ENCODE peak calls at places on chromosomes 11 and 22, in four cellular contexts. C, P, O and K are unnamed samples.

GRCh38 chr11:63985812-63986155 is 454 bp upstream of the OTUB1 start:
- DNase-seq in O (no peak), C (no peak), P (peak), K (peak)

GRCh38 chr11:122213111-122213510 is 97.1 kb upstream of the BLID start:
- DNase-seq in O (no peak), C (no peak), P (no peak), K (no peak)

GRCh38 chr11:58395581-58395980 is 11.1 kb downstream of the OR5B3 start:
- DNase-seq in P (no peak), O (no peak), C (no peak), K (no peak)

GRCh38 chr22:46515208-46516111 is 22.0 kb downstream of the CELSR1 start:
- DNase-seq in P (no peak), C (no peak), O (no peak), K (no peak)

GRCh38 chr22:40429481-40429880 is 59.1 kb downstream of the SGSM3 start:
- DNase-seq in P (no peak), C (no peak), O (no peak), K (no peak)

GRCh38 chr11:123429336-123429735 is 733 bp upstream of the GRAMD1B start:
- DNase-seq in O (no peak), P (no peak), C (no peak), K (no peak)

GRCh38 chr11:73240190-73240781 is 22.2 kb downstream of the P2RY2 start:
- DNase-seq in P (peak), O (no peak), C (no peak), K (peak)

GRCh38 chr11:34356918-34357645 is 728 bp downstream of the ABTB2 start:
- DNase-seq in C (no peak), P (peak), O (peak), K (peak)

GRCh38 chr11:46519351-46519750 is 74.5 kb downstream of the AMBRA1 start:
- DNase-seq in O (no peak), C (no peak), P (no peak), K (no peak)

GRCh38 chr11:129930743-129931142 is 35.4 kb upstream of the NFRKB start:
- DNase-seq in P (no peak), C (no peak), O (no peak), K (peak)

GRCh38 chr22:45703758-45704157 is 32.1 kb downstream of the ATXN10 start:
- DNase-seq in P (no peak), O (no peak), C (no peak), K (no peak)

GRCh38 chr22:44680481-44680894 is 21.5 kb upstream of the PRR5 start:
- DNase-seq in O (no peak), C (no peak), P (no peak), K (no peak)

GRCh38 chr11:41997860-41998259 is 538.4 kb upstream of the LRRC4C start:
- DNase-seq in P (no peak), C (no peak), O (no peak), K (no peak)

GRCh38 chr22:31337178-31337577 is 9.0 kb downstream of the PATZ1 start:
- DNase-seq in O (no peak), P (no peak), C (no peak), K (no peak)

GRCh38 chr11:126890561-126890960 is 110.0 kb downstream of the KIRREL3 start:
- DNase-seq in C (no peak), O (no peak), P (no peak), K (peak)

GRCh38 chr11:70034740-70035365 is 43.3 kb upstream of the ANO1 start:
- DNase-seq in C (no peak), O (no peak), P (no peak), K (no peak)

GRCh38 chr22:49244466-49245420 is 582.9 kb downstream of the BRD1 start:
- DNase-seq in O (no peak), P (no peak), C (no peak), K (no peak)

GRCh38 chr11:9095421-9095820 is 4.0 kb upstream of the SCUBE2 start:
- DNase-seq in P (no peak), C (no peak), O (no peak), K (no peak)

GRCh38 chr22:24187731-24188644 is 6.7 kb downstream of the SUSD2 start:
- DNase-seq in C (no peak), P (no peak), O (no peak), K (no peak)

GRCh38 chr11:95325777-95326258 is 94.8 kb upstream of the SESN3 start:
- DNase-seq in C (no peak), O (no peak), P (no peak), K (no peak)

GRCh38 chr11:118100691-118101232 is 14.0 kb upstream of the SMIM35 start:
- DNase-seq in P (no peak), O (no peak), C (no peak), K (no peak)

GRCh38 chr22:20741634-20742581 is 32.0 kb upstream of the SERPIND1 start:
- DNase-seq in C (no peak), P (no peak), O (no peak), K (no peak)